ENCODE peak calls at places on chromosomes 7 and 10, in eight cellular contexts. P is activated CD4-positive, alpha-beta T cell treated with anti-CD3 and anti-CD28 coated beads, Interleukin-2, amount 50 U/mL, for 1 hour; I is NCI-H1930; X is G401; G is stimulated activated CD4-positive, alpha-beta T cell treated with anti-CD3 and anti-CD28 coated beads, Interleukin-4, amount 100 ng/mL, for 1 hour; V is activated CD8-positive, alpha-beta T cell treated with anti-CD3 and anti-CD28 coated beads, Interleukin-2, amount 10 ng/mL, durations not matched to agents 7 days and 5 days; M is fibroblast of the aortic adventitia; C is C1 segment of cervical spinal cord. N is an unnamed sample.

GRCh38 chr7:1004018-1004880 is 21.3 kb downstream of the CYP2W1 start:
- DNase-seq in I (no peak), P (no peak), G (no peak), C (no peak), V (no peak), X (no peak), M (no peak), N (no peak)

GRCh38 chr7:112744818-112745217 is 45.4 kb downstream of the TMEM168 start:
- DNase-seq in M (peak), P (no peak), I (no peak), V (no peak), X (no peak), G (no peak), C (no peak), N (no peak)

GRCh38 chr7:32030904-32031692 is 39.1 kb downstream of the PDE1C start:
- DNase-seq in C (no peak), X (no peak), P (no peak), M (no peak), V (no peak), I (no peak), G (no peak), N (no peak)

GRCh38 chr7:136062625-136063336 is 85.6 kb upstream of the MTPN start:
- DNase-seq in V (no peak), I (peak), X (no peak), P (no peak), M (no peak), G (no peak), C (no peak), N (no peak)

GRCh38 chr10:113959383-113959760 is 84.3 kb upstream of the ADRB1 start:
- DNase-seq in C (no peak), V (no peak), M (no peak), X (no peak), I (no peak), P (no peak), G (no peak), N (no peak)

GRCh38 chr10:75736889-75737610 is 305.6 kb downstream of the LRMDA start:
- DNase-seq in M (no peak), V (no peak), C (no peak), P (no peak), I (no peak), G (no peak), X (no peak), N (no peak)

GRCh38 chr7:12788591-12788990 is 101.2 kb downstream of the ARL4A start:
- DNase-seq in M (no peak), P (no peak), I (no peak), X (no peak), V (no peak), G (no peak), C (no peak), N (peak)

GRCh38 chr10:97792058-97792721 is 20.4 kb upstream of the SFRP5 start:
- DNase-seq in M (peak), G (peak), V (peak), I (peak), X (peak), P (peak), C (peak), N (peak)

GRCh38 chr10:104734408-104734807 is 93.3 kb downstream of the SORCS3 start:
- DNase-seq in P (no peak), I (no peak), M (no peak), V (no peak), C (no peak), G (no peak), X (no peak), N (no peak)

GRCh38 chr10:83764681-83765080 is 374.6 kb upstream of the GHITM start:
- DNase-seq in X (no peak), I (no peak), C (no peak), P (no peak), M (no peak), G (no peak), V (no peak), N (no peak)

GRCh38 chr10:17394854-17395253 is 59.5 kb downstream of the ST8SIA6 start:
- DNase-seq in X (no peak), I (no peak), P (no peak), C (no peak), G (peak), V (no peak), M (no peak), N (no peak)

GRCh38 chr7:106062521-106062931 is 49.6 kb downstream of the SYPL1 start:
- DNase-seq in P (no peak), G (no peak), X (no peak), M (no peak), V (no peak), C (no peak), I (no peak), N (no peak)

GRCh38 chr10:3757638-3758490 is 27.1 kb downstream of the KLF6 start:
- DNase-seq in G (peak), I (no peak), M (no peak), V (peak), C (no peak), P (peak), X (no peak), N (peak)

GRCh38 chr10:6044651-6045599 is 17.2 kb downstream of the IL2RA start:
- DNase-seq in M (no peak), X (no peak), G (no peak), C (no peak), I (no peak), P (no peak), V (peak), N (peak)

GRCh38 chr7:372939-373791 is 83.2 kb downstream of the FOXL3 start:
- DNase-seq in P (no peak), M (no peak), C (no peak), V (no peak), G (peak), I (no peak), X (no peak), N (no peak)